ENCODE peak calls at places on chromosomes 1 and 21, in ten cellular contexts. One of them, this sample, is unnamed. For H3K4me1, the result is how much of the 10 kb centered on the place peaks cover.

GRCh38 chr1:234396092-234396491 is 22.8 kb downstream of the COA6 start:
- DNase-seq in H1: no peak
- DNase-seq in vagina: no peak
- DNase-seq in transverse colon: no peak
- DNase-seq in breast epithelium: no peak
- DNase-seq in prostate gland: no peak
- DNase-seq in HCT116: no peak
- DNase-seq in HepG2: no peak
- DNase-seq in GM12878: no peak
- DNase-seq in K562: no peak
- DNase-seq in this sample: no peak

GRCh38 chr1:234599617-234600417 is 10.2 kb downstream of the IRF2BP2 start:
- DNase-seq in H1: peak
- DNase-seq in vagina: peak
- DNase-seq in transverse colon: peak
- DNase-seq in breast epithelium: peak
- DNase-seq in prostate gland: peak
- DNase-seq in HCT116: peak
- DNase-seq in HepG2: peak
- DNase-seq in GM12878: no peak
- DNase-seq in K562: peak
- DNase-seq in this sample: peak

GRCh38 chr1:201119206-201119814 is 7.1 kb upstream of the CACNA1S start:
- DNase-seq in H1: no peak
- DNase-seq in vagina: no peak
- DNase-seq in transverse colon: peak
- DNase-seq in breast epithelium: no peak
- DNase-seq in prostate gland: no peak
- DNase-seq in HCT116: peak
- DNase-seq in HepG2: peak
- DNase-seq in GM12878: no peak
- DNase-seq in K562: peak
- DNase-seq in this sample: no peak

GRCh38 chr1:225736651-225737097 is 41.0 kb upstream of the SRP9 start:
- DNase-seq in H1: no peak
- DNase-seq in vagina: no peak
- DNase-seq in transverse colon: no peak
- DNase-seq in breast epithelium: no peak
- DNase-seq in prostate gland: no peak
- DNase-seq in HCT116: no peak
- DNase-seq in HepG2: no peak
- DNase-seq in GM12878: no peak
- DNase-seq in K562: no peak
- DNase-seq in this sample: no peak

GRCh38 chr1:52152572-52152971 is 10.7 kb downstream of the ZFYVE9 start:
- DNase-seq in H1: no peak
- DNase-seq in vagina: no peak
- DNase-seq in transverse colon: no peak
- DNase-seq in breast epithelium: no peak
- DNase-seq in prostate gland: no peak
- DNase-seq in HCT116: no peak
- DNase-seq in HepG2: no peak
- DNase-seq in GM12878: no peak
- DNase-seq in K562: no peak
- DNase-seq in this sample: no peak

GRCh38 chr1:60988827-60989363 is 93.5 kb upstream of the NFIA start:
- DNase-seq in H1: no peak
- DNase-seq in vagina: no peak
- DNase-seq in transverse colon: no peak
- DNase-seq in breast epithelium: no peak
- DNase-seq in prostate gland: no peak
- DNase-seq in HCT116: no peak
- DNase-seq in HepG2: no peak
- DNase-seq in GM12878: no peak
- DNase-seq in K562: no peak
- DNase-seq in this sample: no peak

GRCh38 chr1:107941123-107941522 is 23.9 kb downstream of the VAV3 start:
- DNase-seq in H1: no peak
- DNase-seq in vagina: no peak
- DNase-seq in transverse colon: no peak
- DNase-seq in breast epithelium: no peak
- DNase-seq in prostate gland: no peak
- DNase-seq in HCT116: no peak
- DNase-seq in HepG2: no peak
- DNase-seq in GM12878: no peak
- DNase-seq in K562: no peak
- DNase-seq in this sample: peak

GRCh38 chr21:40936151-40936550 is 89.2 kb upstream of the DSCAM start:
- DNase-seq in H1: no peak
- DNase-seq in vagina: no peak
- DNase-seq in transverse colon: no peak
- DNase-seq in breast epithelium: no peak
- DNase-seq in prostate gland: no peak
- DNase-seq in HCT116: no peak
- DNase-seq in HepG2: no peak
- DNase-seq in GM12878: no peak
- DNase-seq in K562: no peak
- DNase-seq in this sample: no peak

GRCh38 chr1:169604781-169605560 is 18.7 kb upstream of the F5 start:
- DNase-seq in H1: no peak
- DNase-seq in vagina: no peak
- DNase-seq in transverse colon: no peak
- DNase-seq in breast epithelium: no peak
- DNase-seq in prostate gland: no peak
- DNase-seq in HCT116: no peak
- DNase-seq in HepG2: no peak
- DNase-seq in GM12878: peak
- DNase-seq in K562: no peak
- DNase-seq in this sample: no peak

GRCh38 chr1:27669876-27670275 is 2.1 kb downstream of the IFI6 start:
- DNase-seq in H1: no peak
- DNase-seq in vagina: no peak
- DNase-seq in transverse colon: peak
- DNase-seq in breast epithelium: no peak
- DNase-seq in prostate gland: no peak
- DNase-seq in HCT116: no peak
- DNase-seq in HepG2: no peak
- DNase-seq in GM12878: no peak
- DNase-seq in K562: no peak
- DNase-seq in this sample: no peak

GRCh38 chr1:243482237-243483022 is 226.6 kb downstream of the SDCCAG8 start:
- DNase-seq in H1: no peak
- DNase-seq in vagina: no peak
- DNase-seq in transverse colon: no peak
- DNase-seq in breast epithelium: no peak
- DNase-seq in prostate gland: no peak
- DNase-seq in HCT116: no peak
- DNase-seq in HepG2: no peak
- DNase-seq in GM12878: no peak
- DNase-seq in K562: no peak
- DNase-seq in this sample: no peak

GRCh38 chr1:8349473-8349865 is 31.6 kb downstream of the SLC45A1 start:
- DNase-seq in H1: no peak
- DNase-seq in vagina: no peak
- DNase-seq in transverse colon: no peak
- DNase-seq in breast epithelium: no peak
- DNase-seq in prostate gland: no peak
- DNase-seq in HCT116: no peak
- DNase-seq in HepG2: no peak
- DNase-seq in GM12878: no peak
- DNase-seq in K562: no peak
- DNase-seq in this sample: peak

GRCh38 chr1:8350914-8351684 is 33.2 kb downstream of the SLC45A1 start:
- DNase-seq in H1: no peak
- DNase-seq in vagina: no peak
- DNase-seq in transverse colon: no peak
- DNase-seq in breast epithelium: no peak
- DNase-seq in prostate gland: no peak
- DNase-seq in HCT116: no peak
- DNase-seq in HepG2: no peak
- DNase-seq in GM12878: no peak
- DNase-seq in K562: no peak
- DNase-seq in this sample: no peak

GRCh38 chr1:8348056-8348776 is 30.3 kb downstream of the SLC45A1 start:
- DNase-seq in H1: no peak
- DNase-seq in vagina: no peak
- DNase-seq in transverse colon: no peak
- DNase-seq in breast epithelium: no peak
- DNase-seq in prostate gland: no peak
- DNase-seq in HCT116: no peak
- DNase-seq in HepG2: no peak
- DNase-seq in GM12878: no peak
- DNase-seq in K562: no peak
- DNase-seq in this sample: peak

GRCh38 chr1:8348777-8349472 is 31.0 kb downstream of the SLC45A1 start:
- DNase-seq in H1: peak
- DNase-seq in vagina: no peak
- DNase-seq in transverse colon: peak
- DNase-seq in breast epithelium: peak
- DNase-seq in prostate gland: peak
- DNase-seq in HCT116: peak
- DNase-seq in HepG2: peak
- DNase-seq in GM12878: no peak
- DNase-seq in K562: peak
- DNase-seq in this sample: peak

DNA sequence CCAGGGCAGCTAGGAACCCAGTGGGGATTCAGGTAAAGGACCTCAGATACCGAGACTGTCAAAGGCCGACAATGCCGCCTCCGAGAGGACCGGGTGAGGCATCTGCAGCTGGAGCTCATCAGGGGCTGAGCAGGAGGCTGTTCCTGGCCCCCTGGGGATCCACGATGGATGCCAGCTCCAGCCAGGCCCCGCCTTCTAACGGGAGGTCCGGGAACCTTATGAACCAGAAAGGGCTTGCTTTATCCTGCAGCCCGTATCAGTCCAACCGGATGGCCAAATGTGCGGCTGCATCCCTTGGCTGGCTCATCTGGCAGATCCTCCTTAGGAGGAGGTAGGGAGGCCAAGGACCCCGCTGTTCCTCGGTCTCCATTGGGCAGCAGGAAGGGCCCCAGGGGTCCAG is 32.0 kb downstream of the SLC45A1 start:
- DNase-seq in H1: no peak
- DNase-seq in vagina: no peak
- DNase-seq in transverse colon: no peak
- DNase-seq in breast epithelium: no peak
- DNase-seq in prostate gland: no peak
- DNase-seq in HCT116: no peak
- DNase-seq in HepG2: no peak
- DNase-seq in GM12878: no peak
- DNase-seq in K562: no peak
- DNase-seq in this sample: no peak
- TF ChIP-seq POLR2AphosphoS5 in H1: peak
- TF ChIP-seq POLR2AphosphoS5 in vagina: no peak
- TF ChIP-seq POLR2AphosphoS5 in transverse colon: peak
- TF ChIP-seq POLR2AphosphoS5 in breast epithelium: no peak
- TF ChIP-seq POLR2AphosphoS5 in prostate gland: no peak
- TF ChIP-seq POLR2AphosphoS5 in HCT116: no peak
- TF ChIP-seq POLR2AphosphoS5 in HepG2: no peak
- TF ChIP-seq POLR2AphosphoS5 in GM12878: no peak
- TF ChIP-seq POLR2AphosphoS5 in K562: no peak
- TF ChIP-seq POLR2AphosphoS5 in this sample: no peak

DNA sequence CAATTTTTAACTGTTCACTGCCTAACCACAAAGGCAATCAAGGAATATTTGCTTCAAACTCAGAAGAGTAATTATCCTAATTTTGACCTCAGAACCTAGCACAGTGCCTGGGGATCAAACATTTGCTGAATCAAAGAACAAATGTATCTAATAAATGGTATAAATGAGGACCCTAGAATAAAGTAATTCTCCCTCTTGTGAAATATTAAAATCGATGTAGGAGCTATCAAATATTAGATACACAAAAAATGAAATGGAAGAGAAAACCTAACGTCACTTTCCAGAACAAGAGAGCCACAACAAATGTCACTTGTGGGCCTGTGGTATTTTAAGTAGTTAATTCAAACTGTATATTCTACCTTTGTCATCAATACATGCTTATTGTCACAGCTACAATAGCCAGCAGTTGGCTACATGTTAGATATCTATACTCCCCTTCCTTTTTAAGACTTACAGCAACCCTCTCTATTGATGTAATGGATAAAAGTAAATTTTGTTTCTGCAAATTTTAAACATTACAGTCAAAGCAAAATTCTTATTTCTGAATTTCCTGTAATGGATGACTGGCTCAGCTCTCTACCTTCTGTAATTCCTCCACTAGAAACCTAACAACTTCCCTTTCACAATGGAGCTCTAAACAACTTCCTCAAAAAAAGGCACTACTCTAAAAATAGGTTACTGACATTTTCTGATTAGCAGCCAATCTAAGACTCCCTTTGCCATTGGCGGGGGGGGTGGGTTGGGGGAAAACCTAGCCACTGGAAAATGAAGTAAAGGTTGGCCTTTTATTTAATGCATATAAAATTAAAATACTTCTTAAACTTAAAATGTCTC is 37.6 kb downstream of the PUM1 start:
- DNase-seq in H1: no peak
- DNase-seq in vagina: no peak
- DNase-seq in transverse colon: no peak
- DNase-seq in breast epithelium: no peak
- DNase-seq in prostate gland: no peak
- DNase-seq in HCT116: no peak
- DNase-seq in HepG2: no peak
- DNase-seq in GM12878: no peak
- DNase-seq in K562: no peak
- DNase-seq in this sample: no peak
- TF ChIP-seq POLR2A in H1: no peak
- TF ChIP-seq POLR2A in vagina: no peak
- TF ChIP-seq POLR2A in transverse colon: no peak
- TF ChIP-seq POLR2A in breast epithelium: no peak
- TF ChIP-seq POLR2A in prostate gland: no peak
- TF ChIP-seq POLR2A in HCT116: no peak
- TF ChIP-seq POLR2A in HepG2: no peak
- TF ChIP-seq POLR2A in GM12878: no peak
- TF ChIP-seq POLR2A in K562: no peak
- TF ChIP-seq POLR2A in this sample: no peak

DNA sequence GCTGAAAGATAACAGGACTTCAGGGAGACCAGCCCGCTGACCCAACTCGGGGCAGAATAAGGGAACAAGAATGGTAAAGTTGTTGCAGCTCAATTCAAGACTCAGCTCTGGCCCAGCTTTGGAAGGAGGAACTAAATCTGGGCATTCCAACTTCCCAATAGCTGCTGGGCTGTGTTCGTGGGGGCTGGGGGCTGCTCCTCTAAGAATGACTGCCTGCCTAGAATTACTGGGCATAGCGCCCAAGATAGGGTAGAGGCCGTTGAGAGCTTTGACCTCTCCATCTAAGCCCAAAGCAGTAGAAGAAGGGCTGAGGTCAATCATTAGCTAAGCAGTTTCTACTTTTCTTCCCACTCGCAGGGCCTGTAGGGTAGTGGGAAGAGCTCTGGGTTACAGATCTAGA is 1.3 kb downstream of the FABP3 start:
- DNase-seq in H1: no peak
- DNase-seq in vagina: no peak
- DNase-seq in transverse colon: no peak
- DNase-seq in breast epithelium: no peak
- DNase-seq in prostate gland: no peak
- DNase-seq in HCT116: no peak
- DNase-seq in HepG2: peak
- DNase-seq in GM12878: no peak
- DNase-seq in K562: no peak
- DNase-seq in this sample: no peak
- H3K4me1 ChIP-seq in H1: under half
- H3K4me1 ChIP-seq in vagina: half or more
- H3K4me1 ChIP-seq in transverse colon: half or more
- H3K4me1 ChIP-seq in breast epithelium: under half
- H3K4me1 ChIP-seq in prostate gland: under half
- H3K4me1 ChIP-seq in HCT116: under half
- H3K4me1 ChIP-seq in HepG2: half or more
- H3K4me1 ChIP-seq in GM12878: under half
- H3K4me1 ChIP-seq in K562: under half
- H3K4me1 ChIP-seq in this sample: under half

GRCh38 chr21:29064850-29065481 is 8.5 kb downstream of the CCT8 start:
- DNase-seq in H1: no peak
- DNase-seq in vagina: no peak
- DNase-seq in transverse colon: no peak
- DNase-seq in breast epithelium: no peak
- DNase-seq in prostate gland: no peak
- DNase-seq in HCT116: no peak
- DNase-seq in HepG2: no peak
- DNase-seq in GM12878: peak
- DNase-seq in K562: no peak
- DNase-seq in this sample: no peak
- TF ChIP-seq POLR2AphosphoS5 in H1: no peak
- TF ChIP-seq POLR2AphosphoS5 in vagina: no peak
- TF ChIP-seq POLR2AphosphoS5 in transverse colon: no peak
- TF ChIP-seq POLR2AphosphoS5 in breast epithelium: no peak
- TF ChIP-seq POLR2AphosphoS5 in prostate gland: no peak
- TF ChIP-seq POLR2AphosphoS5 in HCT116: no peak
- TF ChIP-seq POLR2AphosphoS5 in HepG2: no peak
- TF ChIP-seq POLR2AphosphoS5 in GM12878: no peak
- TF ChIP-seq POLR2AphosphoS5 in K562: no peak
- TF ChIP-seq POLR2AphosphoS5 in this sample: no peak